ENCODE peak calls at places on chromosomes 6 and 20, in seven cellular contexts. Z, J, R, P, X, Q and F are unnamed samples. For H3K9me3, the result is how much of the 10 kb centered on the place peaks cover.

GRCh38 chr6:30163090-30163917 is at the start of gene TRIM15:
- DNase-seq in Z (no peak), J (no peak), R (no peak), P (no peak), X (peak), Q (no peak), F (no peak)

GRCh38 chr6:72959821-72960220 is 265.5 kb downstream of the KHDC1L start:
- DNase-seq in Z (no peak), J (no peak), R (no peak), P (no peak), X (no peak), Q (no peak), F (no peak)

GRCh38 chr6:105769987-105770386 is 316.1 kb upstream of the PRDM1 start:
- DNase-seq in Z (no peak), J (no peak), R (no peak), P (no peak), X (no peak), Q (no peak), F (no peak)

GRCh38 chr6:17032595-17033591 is 69.0 kb upstream of the STMND1 start:
- DNase-seq in Z (peak), J (peak), R (peak), P (peak), X (peak), Q (peak), F (peak)

GRCh38 chr6:4567141-4567540 is 209.1 kb upstream of the CDYL start:
- DNase-seq in Z (no peak), J (no peak), R (no peak), P (no peak), X (no peak), Q (no peak), F (no peak)

GRCh38 chr6:27375613-27376079 is 12.9 kb upstream of the ZNF391 start:
- DNase-seq in Z (no peak), J (no peak), R (no peak), P (no peak), X (no peak), Q (no peak), F (no peak)

GRCh38 chr20:20531283-20531682 is 163.4 kb downstream of the INSM1 start:
- DNase-seq in Z (no peak), J (no peak), R (no peak), P (no peak), X (no peak), Q (no peak), F (no peak)

GRCh38 chr6:122692175-122692598 is 82.0 kb downstream of the PKIB start:
- DNase-seq in Z (no peak), J (no peak), R (no peak), P (no peak), X (no peak), Q (no peak), F (no peak)

GRCh38 chr6:38571721-38572120 is 68.0 kb downstream of the BTBD9 start:
- DNase-seq in Z (no peak), J (no peak), R (no peak), P (no peak), X (no peak), Q (no peak), F (no peak)

GRCh38 chr6:33392168-33392947 is 735 bp downstream of the KIFC1 start:
- DNase-seq in Z (no peak), J (no peak), R (no peak), P (no peak), X (no peak), Q (no peak), F (no peak)

GRCh38 chr6:32972353-32973143 is 4.2 kb downstream of the BRD2 start:
- DNase-seq in Z (no peak), J (no peak), R (no peak), P (peak), X (no peak), Q (no peak), F (no peak)

GRCh38 chr6:37418727-37419126 is 14.3 kb upstream of the CMTR1 start:
- DNase-seq in Z (no peak), J (no peak), R (no peak), P (no peak), X (no peak), Q (no peak), F (no peak)

GRCh38 chr20:3461911-3462677 is 8.7 kb upstream of the ATRN start:
- DNase-seq in Z (no peak), J (no peak), R (no peak), P (no peak), X (no peak), Q (no peak), F (no peak)

GRCh38 chr6:21801786-21802610 is 208.4 kb downstream of the SOX4 start:
- DNase-seq in Z (no peak), J (no peak), R (no peak), P (no peak), X (no peak), Q (no peak), F (no peak)

GRCh38 chr6:167550936-167551633 is 226.2 kb downstream of the TTLL2 start:
- DNase-seq in Z (no peak), J (no peak), R (no peak), P (peak), X (peak), Q (peak), F (no peak)

GRCh38 chr20:45115829-45116228 is 855 bp upstream of the WFDC5 start:
- DNase-seq in Z (no peak), J (no peak), R (no peak), P (no peak), X (no peak), Q (no peak), F (no peak)

GRCh38 chr6:1796706-1797529 is 187.2 kb downstream of the FOXC1 start:
- DNase-seq in Z (no peak), J (no peak), R (no peak), P (no peak), X (no peak), Q (no peak), F (no peak)

GRCh38 chr20:43926287-43926686 is 11.6 kb downstream of the TOX2 start:
- DNase-seq in Z (no peak), J (no peak), R (no peak), P (no peak), X (no peak), Q (no peak), F (no peak)

GRCh38 chr6:27863962-27864905 is 48.0 kb downstream of the OR2B2 start:
- DNase-seq in Z (no peak), J (no peak), R (no peak), P (peak), X (peak), Q (no peak), F (no peak)

GRCh38 chr6:51790946-51791345 is 296.5 kb downstream of the PKHD1 start:
- DNase-seq in Z (no peak), J (no peak), R (no peak), P (no peak), X (no peak), Q (no peak), F (no peak)

GRCh38 chr20:44024820-44025580 is 110.3 kb downstream of the TOX2 start:
- DNase-seq in Z (no peak), J (peak), R (no peak), P (no peak), X (no peak), Q (no peak), F (no peak)

GRCh38 chr6:137654365-137654981 is 160.3 kb upstream of the OLIG3 start:
- DNase-seq in Z (no peak), J (no peak), R (no peak), P (no peak), X (no peak), Q (no peak), F (no peak)

GRCh38 chr20:50425076-50425475 is 85.1 kb upstream of the PTPN1 start:
- DNase-seq in Z (no peak), J (no peak), R (peak), P (no peak), X (no peak), Q (no peak), F (no peak)

GRCh38 chr6:132789398-132789780 is 9.0 kb downstream of the SLC18B1 start:
- DNase-seq in Z (no peak), J (no peak), R (no peak), P (no peak), X (no peak), Q (no peak), F (no peak)

GRCh38 chr6:155762649-155763048 is 307.0 kb upstream of the NOX3 start:
- DNase-seq in Z (no peak), J (no peak), R (no peak), P (no peak), X (no peak), Q (no peak), F (no peak)

GRCh38 chr6:53938810-53939209 is 144.0 kb downstream of the LRRC1 start:
- DNase-seq in Z (no peak), J (no peak), R (no peak), P (no peak), X (no peak), Q (no peak), F (no peak)

GRCh38 chr6:36487698-36488097 is 44.9 kb downstream of the KCTD20 start:
- DNase-seq in Z (no peak), J (no peak), R (no peak), P (no peak), X (no peak), Q (no peak), F (no peak)

GRCh38 chr6:128305976-128306375 is 214.4 kb downstream of the PTPRK start:
- DNase-seq in Z (no peak), J (no peak), R (no peak), P (no peak), X (no peak), Q (no peak), F (no peak)

GRCh38 chr6:158314737-158315136 is 2.5 kb downstream of the TULP4 start:
- DNase-seq in Z (no peak), J (no peak), R (no peak), P (no peak), X (no peak), Q (no peak), F (no peak)

GRCh38 chr6:35402136-35402855 is 49.8 kb upstream of the FANCE start:
- DNase-seq in Z (no peak), J (no peak), R (peak), P (no peak), X (peak), Q (no peak), F (no peak)

GRCh38 chr6:2476376-2476775 is 231.0 kb upstream of the GMDS start:
- DNase-seq in Z (peak), J (no peak), R (peak), P (no peak), X (peak), Q (no peak), F (no peak)

GRCh38 chr6:70396796-70397729 is 16.2 kb upstream of the FAM135A start:
- DNase-seq in Z (no peak), J (no peak), R (no peak), P (no peak), X (peak), Q (no peak), F (no peak)

GRCh38 chr6:144340541-144341371 is 55.6 kb downstream of the UTRN start:
- DNase-seq in Z (no peak), J (no peak), R (peak), P (no peak), X (no peak), Q (no peak), F (no peak)

GRCh38 chr6:118372413-118372812 is 175.7 kb upstream of the PLN start:
- DNase-seq in Z (no peak), J (no peak), R (no peak), P (peak), X (no peak), Q (peak), F (no peak)

GRCh38 chr6:92510137-92510536 is 909.2 kb downstream of the EPHA7 start:
- DNase-seq in Z (no peak), J (no peak), R (no peak), P (no peak), X (no peak), Q (no peak), F (no peak)

GRCh38 chr6:138815797-138816528 is 20.1 kb downstream of the ECT2L start:
- DNase-seq in Z (no peak), J (no peak), R (peak), P (no peak), X (peak), Q (no peak), F (peak)

GRCh38 chr6:53112404-53112803 is 36.2 kb downstream of the GCM1 start:
- DNase-seq in Z (peak), J (no peak), R (peak), P (no peak), X (peak), Q (no peak), F (no peak)

GRCh38 chr6:38806271-38806670 is 91.2 kb downstream of the DNAH8 start:
- DNase-seq in Z (no peak), J (no peak), R (no peak), P (no peak), X (no peak), Q (no peak), F (no peak)

GRCh38 chr20:57693670-57694329 is 16.0 kb downstream of the PMEPA1 start:
- DNase-seq in Z (no peak), J (no peak), R (no peak), P (no peak), X (no peak), Q (no peak), F (no peak)

GRCh38 chr20:57694481-57694880 is 15.3 kb downstream of the PMEPA1 start:
- DNase-seq in Z (no peak), J (no peak), R (no peak), P (no peak), X (no peak), Q (no peak), F (no peak)

GRCh38 chr20:57695012-57695411 is 14.8 kb downstream of the PMEPA1 start:
- DNase-seq in Z (peak), J (no peak), R (peak), P (no peak), X (no peak), Q (no peak), F (no peak)

GRCh38 chr20:57692393-57692792 is 17.4 kb downstream of the PMEPA1 start:
- DNase-seq in Z (no peak), J (no peak), R (no peak), P (no peak), X (no peak), Q (no peak), F (no peak)

DNA sequence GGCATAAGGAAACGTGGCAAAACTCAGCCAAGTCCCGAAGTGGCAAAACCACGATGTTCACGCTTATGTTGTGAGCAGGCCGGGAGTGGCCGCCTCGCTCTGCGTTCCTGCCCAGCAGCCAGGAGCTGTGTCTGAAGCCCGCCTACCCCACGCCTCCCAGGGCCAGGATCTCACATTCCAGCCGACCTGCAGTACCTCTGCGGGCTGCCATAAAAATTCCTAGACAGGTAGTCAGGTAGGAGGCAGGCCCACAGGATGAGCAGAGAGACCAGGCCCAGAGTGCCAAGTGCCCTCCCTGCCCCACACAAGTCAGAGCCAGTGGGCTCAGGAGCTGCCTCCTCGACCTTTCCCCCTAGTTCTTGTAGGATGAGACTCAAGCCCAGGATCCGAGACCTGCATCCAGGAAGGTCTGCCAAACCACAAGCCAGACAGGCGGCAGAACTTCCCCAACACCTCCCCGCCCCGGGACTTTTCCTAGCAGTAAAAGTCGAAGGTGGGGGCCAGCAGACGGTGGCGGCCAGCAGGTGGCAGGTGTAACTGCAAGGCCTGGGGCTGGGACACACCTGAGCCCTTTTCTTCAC is 16.7 kb downstream of the PMEPA1 start:
- DNase-seq in Z (peak), J (no peak), R (no peak), P (no peak), X (peak), Q (no peak), F (no peak)
- TF ChIP-seq CTCF in Z (peak), J (no peak), R (peak), P (no peak), X (peak), Q (no peak), F (no peak)

GRCh38 chr20:29408034-29408695 is 1849.3 kb upstream of the DEFB115 start:
- DNase-seq in Z (no peak), J (no peak), R (no peak), P (no peak), X (no peak), Q (no peak), F (no peak)

GRCh38 chr20:29409833-29410804 is 1847.3 kb upstream of the DEFB115 start:
- DNase-seq in Z (no peak), J (no peak), R (no peak), P (no peak), X (no peak), Q (no peak), F (no peak)

DNA sequence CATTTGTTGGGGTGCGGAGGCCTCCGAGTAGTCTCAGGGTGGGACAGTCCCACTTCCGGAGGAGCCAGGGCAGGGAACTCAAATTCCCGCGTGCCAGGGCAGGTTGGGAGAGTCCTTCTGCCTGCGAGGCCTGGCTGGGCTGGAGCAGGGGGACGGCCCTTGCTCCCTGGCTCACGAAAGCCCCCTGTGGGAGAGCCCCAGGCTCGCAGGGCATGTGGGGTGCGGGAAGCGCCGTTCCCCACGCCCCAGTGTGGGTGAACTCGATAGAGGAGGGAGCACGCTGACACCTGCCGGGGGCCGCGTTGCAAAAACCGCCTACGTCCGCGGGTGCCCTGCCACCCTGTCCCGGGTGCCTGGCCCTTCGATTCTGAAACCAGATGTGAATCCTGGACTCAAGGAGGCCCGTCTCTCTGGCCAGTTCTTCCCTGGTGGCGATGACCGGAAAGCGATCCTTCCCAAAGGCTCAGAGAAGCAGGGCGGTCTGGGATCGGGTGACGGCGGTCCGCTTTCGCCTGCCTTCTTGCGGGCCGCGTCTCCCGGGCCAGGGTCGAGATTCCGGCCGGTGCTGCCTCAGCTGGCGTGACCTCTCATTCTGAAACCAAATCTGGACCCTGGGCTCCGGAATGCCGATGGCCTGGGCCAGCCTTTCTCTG is 1846.5 kb upstream of the DEFB115 start:
- DNase-seq in Z (no peak), J (no peak), R (no peak), P (peak), X (no peak), Q (no peak), F (no peak)
- H3K9me3 ChIP-seq in Z (under half), J (under half), R (under half), P (under half), X (under half), Q (under half), F (under half)

GRCh38 chr6:90212274-90212673 is 84.4 kb downstream of the BACH2 start:
- DNase-seq in Z (no peak), J (no peak), R (no peak), P (no peak), X (no peak), Q (no peak), F (no peak)
- TF ChIP-seq CTCF in Z (no peak), J (no peak), R (no peak), P (no peak), X (no peak), Q (no peak), F (no peak)

DNA sequence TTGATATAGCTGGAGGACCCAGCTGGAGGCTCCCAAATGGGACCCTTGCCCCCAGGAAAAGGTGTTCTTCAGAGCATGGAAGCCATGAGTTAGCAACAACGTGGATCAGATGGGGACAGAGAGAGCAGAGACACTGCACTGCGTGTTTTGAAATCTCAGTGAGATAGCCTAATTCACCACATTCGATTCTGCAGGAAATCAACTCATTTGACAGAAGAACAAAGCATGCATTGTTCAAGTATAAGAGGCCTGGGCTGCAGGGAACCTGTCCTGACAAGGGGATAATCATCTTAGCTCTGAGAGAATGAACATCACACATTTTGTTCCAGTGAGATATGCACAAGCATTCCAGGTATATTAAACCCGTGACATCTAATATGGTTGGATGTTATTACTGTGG is 450.2 kb downstream of the CDH26 start:
- DNase-seq in Z (no peak), J (peak), R (no peak), P (no peak), X (no peak), Q (no peak), F (no peak)
- H3K9me3 ChIP-seq in Z (under half), J (under half), R (under half), P (under half), X (under half), Q (under half), F (under half)

GRCh38 chr6:47352169-47352568 is 42.5 kb upstream of the TNFRSF21 start:
- DNase-seq in Z (no peak), J (no peak), R (peak), P (no peak), X (no peak), Q (no peak), F (no peak)
- TF ChIP-seq CTCF in Z (peak), J (no peak), R (no peak), P (no peak), X (no peak), Q (no peak), F (peak)

DNA sequence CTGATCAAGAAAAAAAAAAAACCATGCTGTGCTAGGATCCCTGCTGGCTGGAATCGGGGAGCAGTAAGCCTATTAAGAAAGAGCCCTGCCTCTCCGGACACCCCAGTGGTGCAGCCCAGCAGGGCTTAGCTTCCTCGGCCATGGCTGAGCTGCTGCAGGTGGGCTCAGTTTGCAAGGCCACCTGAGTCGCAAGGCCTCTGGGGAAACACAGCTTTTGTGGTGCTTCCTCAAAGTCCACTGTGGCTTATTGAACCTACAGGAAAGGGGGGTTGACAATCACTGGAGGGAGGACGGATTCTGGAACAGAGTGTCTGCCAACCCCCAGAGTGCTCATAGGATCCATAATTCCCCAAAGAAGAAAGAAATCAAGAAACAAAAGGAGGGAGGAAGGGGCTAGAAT is 240.8 kb downstream of the SMOC2 start:
- DNase-seq in Z (no peak), J (no peak), R (no peak), P (no peak), X (no peak), Q (no peak), F (no peak)
- H3K9me3 ChIP-seq in Z (under half), J (under half), R (under half), P (under half), X (under half), Q (under half), F (under half)

DNA sequence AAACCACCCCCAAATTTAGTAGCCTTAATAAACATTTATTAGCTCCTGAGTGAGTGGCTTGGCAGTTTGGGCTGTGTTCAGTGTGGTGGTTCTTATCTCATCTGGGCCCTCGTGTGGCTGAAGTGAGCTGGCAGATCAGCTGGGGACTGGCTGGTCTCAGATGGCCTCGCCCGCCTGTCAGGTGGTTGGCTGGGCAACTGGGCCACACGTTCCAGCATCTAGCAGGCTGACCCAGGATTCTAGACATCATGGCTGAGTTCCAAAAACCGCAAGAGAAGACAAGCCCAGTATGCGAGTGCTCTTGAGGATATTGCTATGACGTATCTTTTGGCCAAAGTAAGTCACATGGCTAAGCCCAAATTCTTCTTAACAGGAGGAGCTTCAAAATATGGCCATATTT is 28.9 kb downstream of the EIF2S2 start:
- DNase-seq in Z (peak), J (peak), R (peak), P (peak), X (peak), Q (peak), F (no peak)
- TF ChIP-seq CTCF in Z (peak), J (no peak), R (no peak), P (peak), X (no peak), Q (peak), F (no peak)

GRCh38 chr20:59810376-59811187 is 122.9 kb downstream of the SYCP2 start:
- DNase-seq in Z (no peak), J (no peak), R (no peak), P (no peak), X (peak), Q (no peak), F (no peak)
- H3K9me3 ChIP-seq in Z (under half), J (under half), R (under half), P (under half), X (under half), Q (under half), F (under half)